ENCODE peak calls at places on chromosomes 5 and 9, in five cellular contexts. N is KBM-7, D is heart right ventricle, F is NCI-H1105, V is stomach. I is an unnamed sample.

GRCh38 chr9:128809036-128809599 is 9.2 kb upstream of the ENDOG start:
- DNase-seq in F (no peak), D (no peak), V (no peak), N (no peak), I (no peak)

GRCh38 chr9:118640836-118641557 is 728.2 kb downstream of the BRINP1 start:
- DNase-seq in F (no peak), D (no peak), V (no peak), N (no peak), I (no peak)

GRCh38 chr5:77679791-77680190 is 41.3 kb upstream of the OTP start:
- DNase-seq in F (no peak), N (no peak), D (no peak), V (no peak), I (no peak)

GRCh38 chr9:134218230-134218629 is 53.9 kb upstream of the RNU6ATAC start:
- DNase-seq in F (no peak), N (no peak), D (no peak), V (no peak), I (no peak)

GRCh38 chr5:14880688-14881087 is 9.1 kb upstream of the ANKH start:
- DNase-seq in V (no peak), D (no peak), N (no peak), F (no peak), I (no peak)

GRCh38 chr9:86410281-86410680 is 56.1 kb upstream of the TUT7 start:
- DNase-seq in D (no peak), V (no peak), F (no peak), N (no peak), I (no peak)

GRCh38 chr9:630817-631216 is 210.7 kb upstream of the DMRT1 start:
- DNase-seq in F (no peak), N (no peak), V (no peak), D (no peak), I (no peak)

GRCh38 chr5:172931001-172931536 is 28.2 kb upstream of the RPL26L1 start:
- DNase-seq in V (no peak), N (no peak), F (no peak), D (no peak), I (no peak)

GRCh38 chr9:114099523-114100270 is 605 bp upstream of the KIF12 start:
- DNase-seq in F (no peak), D (no peak), N (no peak), V (no peak), I (no peak)

GRCh38 chr5:6282360-6282759 is 96.0 kb downstream of the MED10 start:
- DNase-seq in F (no peak), N (no peak), V (no peak), D (no peak), I (no peak)

GRCh38 chr5:9728261-9728660 is 98.1 kb upstream of the TAS2R1 start:
- DNase-seq in V (no peak), N (no peak), D (no peak), F (no peak), I (no peak)

GRCh38 chr5:134590992-134591659 is 41.5 kb downstream of the SAR1B start:
- DNase-seq in D (no peak), N (no peak), F (no peak), V (peak), I (no peak)